ENCODE peak calls at places on chromosomes 16 and 17, in five cellular contexts. I is AG09309, J is OCI-LY7, E is neural progenitor cell, R is fibroblast of lung. P is an unnamed sample.

GRCh38 chr16:11140466-11140865 is 115.5 kb downstream of the SOCS1 start:
- DNase-seq in R (no peak), E (no peak), J (no peak), I (no peak), P (no peak)

GRCh38 chr17:66994943-66995535 is 30.5 kb downstream of the CACNG4 start:
- DNase-seq in R (no peak), J (no peak), I (no peak), E (no peak), P (no peak)

GRCh38 chr16:69918241-69918640 is 32.9 kb upstream of the CLEC18A start:
- DNase-seq in R (no peak), E (no peak), I (no peak), J (no peak), P (no peak)

GRCh38 chr16:12646098-12646489 is 157.6 kb downstream of the CPPED1 start:
- DNase-seq in E (no peak), I (no peak), R (no peak), J (no peak), P (no peak)

GRCh38 chr16:65176603-65177002 is 54.7 kb upstream of the CDH11 start:
- DNase-seq in R (peak; percentile 84), J (no peak), E (no peak), I (peak; percentile 48), P (peak; percentile 96)

GRCh38 chr16:88196471-88197400 is 186.0 kb upstream of the ZNF469 start:
- DNase-seq in J (no peak), I (no peak), E (no peak), R (no peak), P (no peak)

GRCh38 chr17:75240394-75241142 is 20.8 kb downstream of the GGA3 start:
- DNase-seq in E (peak; percentile 88), J (peak; percentile 72), R (peak; percentile 22), I (no peak), P (peak; percentile 49)

GRCh38 chr17:65444049-65444448 is 117.4 kb downstream of the AXIN2 start:
- DNase-seq in R (no peak), J (no peak), I (no peak), E (no peak), P (no peak)

GRCh38 chr16:65869261-65869660 is 497.2 kb upstream of the CDH5 start:
- DNase-seq in R (no peak), I (no peak), E (no peak), J (no peak), P (no peak)

GRCh38 chr17:45427181-45427835 is 5.4 kb downstream of the ARHGAP27 start:
- DNase-seq in R (no peak), I (no peak), E (no peak), J (no peak), P (no peak)

GRCh38 chr16:12195296-12195695 is 218.8 kb downstream of the SNX29 start:
- DNase-seq in I (no peak), E (no peak), R (no peak), J (no peak), P (no peak)

GRCh38 chr17:44280383-44280782 is 12.4 kb upstream of the SLC4A1 start:
- DNase-seq in R (no peak), E (no peak), I (no peak), J (no peak), P (peak; percentile 18)

GRCh38 chr17:50792132-50792531 is 24.8 kb upstream of the ANKRD40CL start:
- DNase-seq in E (no peak), R (no peak), J (no peak), I (no peak), P (no peak)

GRCh38 chr17:2797226-2797625 is 988 bp downstream of the RAP1GAP2 start:
- DNase-seq in E (no peak), J (no peak), I (no peak), R (no peak), P (no peak)

GRCh38 chr17:67830440-67830839 is 5.1 kb downstream of the BPTF start:
- DNase-seq in I (no peak), E (peak; percentile 48), R (no peak), J (no peak), P (peak; percentile 15)

GRCh38 chr16:28264656-28265055 is 27.7 kb upstream of the SBK1 start:
- DNase-seq in I (no peak), R (no peak), E (no peak), J (no peak), P (peak; percentile 23)

GRCh38 chr17:50501054-50501453 is 7.2 kb upstream of the MYCBPAP start:
- DNase-seq in I (no peak), E (no peak), R (peak; percentile 47), J (peak; percentile 37), P (peak; percentile 33)

GRCh38 chr17:36755586-36755985 is 154.2 kb downstream of the MRM1 start:
- DNase-seq in R (no peak), I (no peak), E (peak; percentile 70), J (peak; percentile 13), P (peak; percentile 20)

GRCh38 chr17:78839173-78839761 is 1.3 kb downstream of the USP36 start:
- DNase-seq in I (no peak), E (no peak), J (peak; percentile 27), R (no peak), P (peak; percentile 35)

GRCh38 chr16:85535352-85536072 is 77.6 kb upstream of the GSE1 start:
- DNase-seq in J (no peak), R (no peak), I (no peak), E (no peak), P (no peak)

GRCh38 chr17:76268015-76268749 is 3.0 kb downstream of the UBALD2 start:
- DNase-seq in R (peak; percentile 75), I (no peak), J (peak; percentile 90), E (no peak), P (peak; percentile 88)

GRCh38 chr16:56637814-56638750 is at the start of gene MT1A:
- DNase-seq in R (peak; percentile 58), J (no peak), I (no peak), E (peak; percentile 80), P (peak; percentile 62)

GRCh38 chr16:67182288-67182687 is 1.5 kb downstream of the MATCAP1 start:
- DNase-seq in I (no peak), R (no peak), J (no peak), E (no peak), P (no peak)

GRCh38 chr16:67180166-67180565 is 3.6 kb downstream of the MATCAP1 start:
- DNase-seq in R (no peak), J (no peak), I (no peak), E (no peak), P (no peak)

GRCh38 chr16:67181346-67181745 is 2.4 kb downstream of the MATCAP1 start:
- DNase-seq in J (no peak), R (peak; percentile 95), E (no peak), I (peak; percentile 52), P (peak; percentile 80)

GRCh38 chr16:67177743-67178699 is 5.7 kb downstream of the MATCAP1 start:
- DNase-seq in R (peak; percentile 53), E (peak; percentile 87), J (peak; percentile 53), I (no peak), P (peak; percentile 73)

DNA sequence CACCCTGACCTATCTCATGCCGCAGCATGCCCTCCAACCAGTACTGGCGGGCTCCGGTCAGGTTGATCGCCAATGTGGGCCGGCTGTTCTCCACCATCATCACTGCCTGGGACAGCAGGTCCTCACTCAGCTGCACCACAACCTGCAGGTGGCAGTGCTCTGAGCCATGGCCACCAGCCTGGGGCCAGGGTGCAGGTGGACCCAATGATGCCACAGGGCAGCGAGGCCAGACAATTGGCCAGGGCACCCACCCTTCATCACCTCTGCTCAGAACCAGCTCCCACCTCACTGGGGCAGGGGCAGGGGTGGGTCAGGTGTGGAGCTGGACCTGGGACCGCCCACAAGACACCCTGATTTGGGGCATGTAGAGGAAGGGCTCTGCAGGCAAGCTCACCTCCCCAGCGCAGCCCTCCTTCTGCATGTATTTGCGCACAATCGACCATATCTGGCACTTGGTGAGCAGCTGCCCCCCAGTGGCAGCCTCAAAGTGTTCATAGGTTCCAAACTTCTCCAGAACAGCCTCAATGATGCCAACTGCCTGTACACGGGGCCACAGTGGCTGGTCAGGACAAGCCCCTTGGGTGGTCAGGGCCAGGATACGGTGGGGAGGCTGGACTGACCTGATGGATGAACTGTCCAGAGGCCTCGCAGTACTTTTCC is 4.2 kb downstream of the MATCAP1 start:
- DNase-seq in J (peak; percentile 52), E (no peak), R (no peak), I (no peak), P (no peak)
- TF ChIP-seq CTCF in J (peak; percentile 69), E (peak; percentile 12), R (peak; percentile 3), I (no peak), P (peak; percentile 37)

DNA sequence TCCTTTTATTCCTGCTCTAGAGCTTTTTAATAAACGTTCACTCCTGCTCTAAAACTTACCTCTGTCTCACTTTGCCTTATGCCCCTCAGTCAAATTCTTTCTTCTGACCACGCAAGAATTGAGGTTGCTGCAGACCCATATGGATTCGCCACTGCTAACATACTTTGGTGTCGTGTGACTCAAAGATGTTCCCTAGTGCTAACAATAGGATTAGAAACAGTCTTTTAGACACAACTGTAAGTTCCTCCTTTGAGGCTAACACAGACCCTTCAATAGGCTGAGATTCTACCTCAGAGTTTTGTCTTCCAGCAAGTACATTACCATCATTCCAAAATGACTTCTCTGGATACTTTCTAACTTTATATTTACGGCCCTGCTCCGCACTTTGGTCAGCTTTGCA is 149.5 kb upstream of the COX10 start:
- DNase-seq in R (no peak), I (no peak), E (no peak), J (no peak), P (no peak)
- H3K4me3 ChIP-seq in R (no peak overlapping the region), I (no peak overlapping the region), E (no peak overlapping the region), J (no peak overlapping the region), P (no peak overlapping the region)

GRCh38 chr17:40340880-40341807 is 23.4 kb downstream of the GJD3 start:
- DNase-seq in E (peak; percentile 85), J (peak; percentile 90), R (peak; percentile 62), I (no peak), P (peak; percentile 68)
- TF ChIP-seq CTCF in E (no peak), J (peak; percentile 41), R (no peak), I (no peak), P (peak; percentile 29)

GRCh38 chr17:29588017-29588557 is 1.4 kb downstream of the GIT1 start:
- DNase-seq in J (peak; percentile 18), R (no peak), I (no peak), E (peak; percentile 16), P (no peak)

GRCh38 chr17:29587591-29587990 is 1.9 kb downstream of the GIT1 start:
- DNase-seq in R (no peak), I (no peak), J (no peak), E (peak; percentile 79), P (no peak)

GRCh38 chr17:29590261-29590978 is 972 bp upstream of the GIT1 start:
- DNase-seq in J (peak; percentile 50), R (peak; percentile 47), I (no peak), E (no peak), P (peak; percentile 48)

GRCh38 chr17:29589524-29590260 is at the start of gene GIT1:
- DNase-seq in R (peak; percentile 79), J (peak; percentile 92), E (peak; percentile 97), I (no peak), P (peak; percentile 79)

DNA sequence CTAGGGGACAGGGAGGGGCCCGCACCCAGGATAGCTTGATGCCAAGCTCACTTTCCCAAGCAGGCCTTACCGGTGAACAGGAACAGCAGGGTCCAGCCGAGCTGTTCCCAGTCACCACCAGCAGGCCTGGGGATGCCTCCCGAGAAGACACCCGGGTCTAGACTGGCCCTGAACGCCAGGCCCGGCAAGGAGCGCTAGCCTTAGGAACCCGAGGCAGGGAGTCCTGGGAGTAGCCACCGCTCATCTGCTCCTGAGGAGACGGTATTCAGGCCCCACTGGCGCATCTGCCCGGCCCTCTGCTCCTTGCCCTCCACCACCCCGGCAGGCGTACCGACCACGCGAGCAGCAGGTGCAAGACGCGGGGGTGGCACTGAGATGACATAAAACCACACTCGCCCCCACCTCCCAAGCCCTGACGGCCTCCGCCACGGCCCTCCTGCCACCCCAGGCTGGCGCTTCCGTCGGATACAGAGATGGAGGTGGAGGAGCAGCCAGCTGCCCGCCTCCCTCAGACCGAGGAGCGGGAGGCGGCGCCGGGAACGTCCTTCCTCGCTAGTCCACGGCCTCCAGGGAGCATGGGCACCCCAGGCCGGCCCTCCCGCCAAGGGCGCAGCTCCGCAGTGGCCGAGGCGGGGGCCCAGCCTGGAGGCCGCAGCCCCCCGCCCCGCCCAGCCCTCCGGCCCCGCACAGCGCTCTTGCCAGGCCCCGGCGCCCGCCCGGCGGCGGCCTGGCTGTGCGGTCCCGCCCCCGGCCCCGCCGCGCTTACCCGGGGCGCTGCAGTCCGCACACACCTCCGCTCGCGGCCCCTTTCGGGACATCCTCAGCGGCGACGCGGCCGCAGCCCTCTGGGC is 662 bp downstream of the GIT1 start:
- DNase-seq in J (peak; percentile 61), E (peak; percentile 79), R (peak; percentile 9), I (no peak), P (peak; percentile 41)
- H3K4me3 ChIP-seq in J (peak overlapping the region; percentile 77), E (peak overlapping the region; percentile 84), R (peak overlapping the region; percentile 85), I (peak overlapping the region; percentile 89), P (peak overlapping the region; percentile 74)

P was measured in choroid plexus epithelial cell.